ENCODE peak calls at places on chromosomes 16 and 17, in four cellular contexts. T, H, N and C are unnamed samples.

GRCh38 chr16:77816293-77816692 is 27.9 kb downstream of the VAT1L start:
- DNase-seq in T (no peak), H (peak), N (no peak), C (no peak)

GRCh38 chr17:37430051-37430591 is 23.4 kb downstream of the TADA2A start:
- DNase-seq in T (no peak), H (no peak), N (no peak), C (peak)

GRCh38 chr16:23566724-23567123 is 9.2 kb downstream of the UBFD1 start:
- DNase-seq in T (no peak), H (no peak), N (no peak), C (no peak)

GRCh38 chr17:7982171-7982570 is 20.2 kb upstream of the GUCY2D start:
- DNase-seq in T (no peak), H (no peak), N (no peak), C (no peak)

GRCh38 chr16:48106445-48106844 is 49.3 kb downstream of the ABCC12 start:
- DNase-seq in T (no peak), H (no peak), N (no peak), C (no peak)

GRCh38 chr17:47239663-47240374 is 13.8 kb upstream of the ITGB3 start:
- DNase-seq in T (no peak), H (peak), N (peak), C (peak)

GRCh38 chr16:26791166-26791565 is 275.6 kb upstream of the C16orf82 start:
- DNase-seq in T (no peak), H (no peak), N (no peak), C (no peak)

GRCh38 chr17:46832945-46833839 is 14.7 kb upstream of the WNT3 start:
- DNase-seq in T (peak), H (no peak), N (no peak), C (no peak)

GRCh38 chr16:23842137-23842600 is 6.4 kb downstream of the PRKCB start:
- DNase-seq in T (no peak), H (no peak), N (peak), C (no peak)

GRCh38 chr17:39235555-39236221 is 9.9 kb upstream of the STAC2 start:
- DNase-seq in T (peak), H (peak), N (peak), C (peak)

GRCh38 chr17:44396946-44397345 is 7.5 kb upstream of the ITGA2B start:
- DNase-seq in T (no peak), H (no peak), N (no peak), C (no peak)
- TF ChIP-seq NFIC in T (no peak), H (no peak), N (no peak), C (no peak)

GRCh38 chr17:17300624-17301568 is 2.3 kb upstream of the NT5M start:
- DNase-seq in T (no peak), H (no peak), N (no peak), C (no peak)

GRCh38 chr17:17305282-17305801 is 2.2 kb downstream of the NT5M start:
- DNase-seq in T (peak), H (peak), N (peak), C (peak)

GRCh38 chr17:17303847-17304490 is 796 bp downstream of the NT5M start:
- DNase-seq in T (no peak), H (peak), N (no peak), C (no peak)

GRCh38 chr17:17304521-17304985 is 1.4 kb downstream of the NT5M start:
- DNase-seq in T (no peak), H (no peak), N (no peak), C (peak)

GRCh38 chr17:17303010-17303846 is at the start of gene NT5M:
- DNase-seq in T (peak), H (peak), N (no peak), C (peak)
- TF ChIP-seq NFIC in T (no peak), H (no peak), N (no peak), C (no peak)

DNA sequence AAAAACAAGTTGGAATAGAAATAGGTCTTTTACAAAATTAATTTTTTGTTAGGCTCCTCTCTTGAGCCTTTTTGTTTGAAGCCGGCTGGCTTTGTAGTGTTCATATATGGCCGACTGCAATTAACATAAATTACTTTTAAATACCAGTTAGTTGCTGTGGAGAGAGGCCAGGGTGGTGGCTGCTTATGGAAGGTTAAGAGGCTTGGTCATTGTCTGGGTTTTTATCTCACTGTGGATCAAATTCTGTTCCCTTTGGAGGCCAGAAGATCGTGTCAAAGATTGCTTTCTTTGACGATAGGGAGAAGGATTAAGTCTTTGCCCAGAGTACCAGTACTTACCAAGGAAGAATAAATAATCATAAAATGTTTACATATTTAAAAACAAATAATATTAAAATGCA is 39.9 kb downstream of the MSI2 start:
- DNase-seq in T (no peak), H (no peak), N (no peak), C (no peak)
- TF ChIP-seq NFIC in T (no peak), H (no peak), N (no peak), C (no peak)

GRCh38 chr17:82129095-82129494 is 31.1 kb upstream of the FASN start:
- DNase-seq in T (no peak), H (peak), N (no peak), C (no peak)
- TF ChIP-seq NFIC in T (no peak), H (no peak), N (no peak), C (no peak)

DNA sequence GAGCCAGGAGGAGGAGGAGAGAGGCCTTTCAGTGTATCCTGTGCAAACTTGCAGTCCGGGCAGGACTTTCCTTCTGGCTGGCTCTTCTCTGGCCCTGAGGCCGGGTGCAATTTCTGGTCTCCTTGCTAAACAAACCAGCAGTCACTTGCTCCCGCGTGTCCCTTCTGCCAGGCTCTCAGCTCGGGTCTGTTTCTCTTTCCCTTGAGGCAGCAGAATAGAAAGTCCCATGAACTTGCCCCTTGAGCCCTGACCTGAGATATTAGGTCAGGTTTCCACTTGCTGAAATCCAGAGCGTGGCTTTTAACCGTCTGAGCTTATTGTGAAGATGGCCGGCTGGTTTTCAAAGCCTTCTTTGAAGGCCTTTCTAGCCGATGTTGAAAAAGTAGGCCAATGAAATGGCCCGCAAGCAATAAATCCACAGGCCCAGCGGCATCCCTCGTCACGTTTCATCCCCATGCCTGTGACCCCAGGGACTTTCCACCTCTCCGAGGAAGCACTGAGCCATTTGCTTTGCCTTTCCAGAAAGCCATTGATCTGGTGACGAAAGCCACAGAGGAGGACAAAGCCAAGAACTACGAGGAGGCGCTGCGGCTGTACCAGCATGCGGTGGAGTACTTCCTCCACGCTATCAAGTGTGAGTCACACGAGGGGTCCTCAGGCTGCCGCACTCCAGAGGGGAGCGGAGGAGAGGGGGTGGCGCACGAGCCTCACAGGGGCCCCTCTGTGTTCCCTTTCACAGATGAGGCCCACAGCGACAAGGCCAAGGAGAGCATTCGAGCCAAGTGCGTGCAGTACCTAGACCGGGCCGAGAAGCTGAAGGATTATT is 4.5 kb downstream of the VPS4A start:
- DNase-seq in T (no peak), H (no peak), N (no peak), C (no peak)
- TF ChIP-seq NFIC in T (no peak), H (no peak), N (no peak), C (no peak)